ENCODE peak calls at places on chromosomes 13 and 19, in five cellular contexts. K is fibroblast of lung, G is lung, F is AG04450, J is adrenal gland. S is an unnamed sample.

GRCh38 chr13:47904239-47904638 is 96.8 kb downstream of the SUCLA2 start:
- DNase-seq in K (no peak), G (no peak), F (no peak), J (peak; percentile 47), S (no peak)

GRCh38 chr13:80339841-80340642 is 884 bp downstream of the SPRY2 start:
- DNase-seq in K (peak; percentile 54), G (peak; percentile 46), F (no peak), J (peak; percentile 65), S (peak; percentile 59)

GRCh38 chr19:15863272-15863671 is 34.6 kb downstream of the CYP4F2 start:
- DNase-seq in K (no peak), G (no peak), F (no peak), J (no peak), S (peak; percentile 60)

GRCh38 chr13:110323172-110323851 is 16.2 kb downstream of the COL4A2 start:
- DNase-seq in K (peak; percentile 96), G (no peak), F (peak; percentile 81), J (no peak), S (peak; percentile 58)

GRCh38 chr19:35379992-35380391 is 9.1 kb downstream of the GPR42 start:
- DNase-seq in K (no peak), G (no peak), F (no peak), J (no peak), S (no peak)

GRCh38 chr19:45506246-45506990 is 861 bp upstream of the VASP start:
- DNase-seq in K (peak; percentile 91), G (peak; percentile 96), F (peak; percentile 66), J (peak; percentile 97), S (peak; percentile 97)

GRCh38 chr19:29502581-29502850 is 23.3 kb upstream of the VSTM2B start:
- DNase-seq in K (no peak), G (no peak), F (no peak), J (no peak), S (no peak)

GRCh38 chr13:74867460-74867859 is 614.5 kb downstream of the TBC1D4 start:
- DNase-seq in K (peak; percentile 51), G (no peak), F (no peak), J (no peak), S (peak; percentile 84)

GRCh38 chr13:33349996-33350826 is 64.7 kb upstream of the STARD13 start:
- DNase-seq in K (peak; percentile 48), G (peak; percentile 48), F (no peak), J (peak; percentile 73), S (peak; percentile 38)

GRCh38 chr19:48292798-48293197 is 22.9 kb downstream of the ZNF114 start:
- DNase-seq in K (peak; percentile 91), G (no peak), F (no peak), J (no peak), S (peak; percentile 93)

GRCh38 chr19:35357867-35358573 is at the start of gene FFAR3:
- DNase-seq in K (no peak), G (no peak), F (no peak), J (peak; percentile 24), S (no peak)

GRCh38 chr19:640606-641170 is 1.0 kb downstream of the FGF22 start:
- DNase-seq in K (no peak), G (no peak), F (no peak), J (no peak), S (no peak)

GRCh38 chr13:97238432-97238831 is 16.3 kb downstream of the MBNL2 start:
- DNase-seq in K (no peak), G (no peak), F (no peak), J (no peak), S (no peak)

GRCh38 chr19:20367811-20368294 is 197.7 kb downstream of the ZNF737 start:
- DNase-seq in K (no peak), G (no peak), F (no peak), J (no peak), S (peak; percentile 19)

GRCh38 chr19:18135712-18136584 is 17.0 kb upstream of the PIK3R2 start:
- DNase-seq in K (no peak), G (no peak), F (no peak), J (no peak), S (no peak)

GRCh38 chr13:37187110-37187509 is 81.6 kb upstream of the CSNK1A1L start:
- DNase-seq in K (peak; percentile 90), G (no peak), F (no peak), J (no peak), S (peak; percentile 25)

GRCh38 chr13:110593430-110594130 is 21.8 kb upstream of the NAXD start:
- DNase-seq in K (peak; percentile 49), G (no peak), F (no peak), J (peak; percentile 33), S (peak; percentile 70)

GRCh38 chr19:55526216-55527196 is 10.4 kb downstream of the SBK2 start:
- DNase-seq in K (peak; percentile 52), G (peak; percentile 65), F (no peak), J (peak; percentile 40), S (peak; percentile 43)

GRCh38 chr19:7415857-7416371 is 67.2 kb downstream of the ARHGEF18 start:
- DNase-seq in K (no peak), G (no peak), F (no peak), J (no peak), S (no peak)

GRCh38 chr13:47289578-47289977 is 392.7 kb upstream of the HTR2A start:
- DNase-seq in K (peak; percentile 15), G (no peak), F (no peak), J (no peak), S (peak; percentile 66)

GRCh38 chr19:35000338-35000646 is 169 bp downstream of the GRAMD1A start:
- DNase-seq in K (no peak), G (no peak), F (no peak), J (no peak), S (no peak)

GRCh38 chr19:36008336-36008978 is at the start of gene SYNE4:
- DNase-seq in K (no peak), G (peak; percentile 81), F (no peak), J (no peak), S (peak; percentile 41)

GRCh38 chr19:54081032-54081431 is at the start of gene TARM1:
- DNase-seq in K (no peak), G (no peak), F (no peak), J (no peak), S (no peak)

GRCh38 chr13:79671420-79671819 is 190.5 kb downstream of the NDFIP2 start:
- DNase-seq in K (no peak), G (no peak), F (no peak), J (no peak), S (no peak)

GRCh38 chr13:40221131-40221459 is 445.3 kb downstream of the FOXO1 start:
- DNase-seq in K (no peak), G (no peak), F (no peak), J (no peak), S (no peak)

DNA sequence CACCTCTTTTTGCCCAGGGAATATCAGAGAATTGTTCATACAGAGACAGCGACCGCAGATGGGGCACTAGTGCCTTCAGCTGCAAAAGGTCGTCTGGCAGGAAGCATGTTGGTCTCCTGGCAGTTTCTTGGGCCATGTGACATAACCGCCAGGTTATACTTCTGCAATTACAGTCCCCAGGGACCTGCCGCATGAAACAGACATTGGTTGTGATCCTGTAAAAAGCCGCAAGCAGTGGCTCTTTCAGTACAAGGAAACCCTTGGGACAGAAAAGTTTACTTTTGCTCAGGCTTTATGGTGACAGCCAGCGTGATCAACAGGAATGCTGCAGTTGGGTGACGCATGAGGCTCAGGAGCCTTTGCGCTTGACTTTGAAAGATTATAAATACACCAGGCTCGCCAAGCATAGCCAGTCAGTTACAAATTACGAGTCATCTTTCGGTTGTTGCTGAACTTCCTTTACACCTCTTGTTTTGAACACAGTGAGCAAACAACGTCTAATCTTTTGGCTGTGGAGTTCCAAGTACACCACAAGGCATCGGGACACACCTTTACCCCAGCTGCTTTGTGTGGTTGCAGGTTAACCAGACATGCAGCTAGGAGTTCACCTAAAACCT is 50.5 kb upstream of the UBE2L5 start:
- DNase-seq in K (peak; percentile 72), G (no peak), F (no peak), J (no peak), S (peak; percentile 65)
- H3K4me3 ChIP-seq in K (no peak overlapping the region), G (no peak overlapping the region), F (no peak overlapping the region), J (no peak overlapping the region), S (no peak overlapping the region)

DNA sequence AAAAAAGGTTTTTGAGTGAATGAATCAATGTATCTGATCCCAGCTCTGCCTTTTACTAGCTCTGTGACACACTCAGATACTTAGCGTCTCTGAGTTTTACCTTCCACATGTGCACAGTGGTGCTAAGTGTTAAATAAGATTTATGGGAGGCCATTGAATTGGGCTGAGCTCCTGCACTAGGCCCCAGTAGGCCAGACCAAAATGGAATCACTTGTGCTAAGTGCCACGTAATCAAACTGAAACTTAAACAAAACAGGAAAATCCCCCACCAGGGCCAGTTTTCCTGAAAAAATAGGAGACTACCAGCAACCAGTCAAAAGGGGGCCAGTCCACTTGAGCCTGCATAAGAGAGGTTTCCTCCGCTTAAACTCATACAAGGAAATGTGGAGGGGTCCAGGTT is 40.9 kb downstream of the GJA3 start:
- DNase-seq in K (no peak), G (no peak), F (no peak), J (no peak), S (no peak)
- H3K4me3 ChIP-seq in K (peak overlapping the region; percentile 45), G (no peak overlapping the region), F (peak overlapping the region; percentile 36), J (peak overlapping the region; percentile 39), S (no peak overlapping the region)

GRCh38 chr13:60590775-60591174 is 193.8 kb downstream of the TDRD3 start:
- DNase-seq in K (peak; percentile 75), G (no peak), F (no peak), J (no peak), S (no peak)

GRCh38 chr13:60591348-60591747 is 194.3 kb downstream of the TDRD3 start:
- DNase-seq in K (peak; percentile 98), G (no peak), F (no peak), J (no peak), S (peak; percentile 64)
- H3K4me3 ChIP-seq in K (no peak overlapping the region), G (no peak overlapping the region), F (no peak overlapping the region), J (no peak overlapping the region), S (no peak overlapping the region)

DNA sequence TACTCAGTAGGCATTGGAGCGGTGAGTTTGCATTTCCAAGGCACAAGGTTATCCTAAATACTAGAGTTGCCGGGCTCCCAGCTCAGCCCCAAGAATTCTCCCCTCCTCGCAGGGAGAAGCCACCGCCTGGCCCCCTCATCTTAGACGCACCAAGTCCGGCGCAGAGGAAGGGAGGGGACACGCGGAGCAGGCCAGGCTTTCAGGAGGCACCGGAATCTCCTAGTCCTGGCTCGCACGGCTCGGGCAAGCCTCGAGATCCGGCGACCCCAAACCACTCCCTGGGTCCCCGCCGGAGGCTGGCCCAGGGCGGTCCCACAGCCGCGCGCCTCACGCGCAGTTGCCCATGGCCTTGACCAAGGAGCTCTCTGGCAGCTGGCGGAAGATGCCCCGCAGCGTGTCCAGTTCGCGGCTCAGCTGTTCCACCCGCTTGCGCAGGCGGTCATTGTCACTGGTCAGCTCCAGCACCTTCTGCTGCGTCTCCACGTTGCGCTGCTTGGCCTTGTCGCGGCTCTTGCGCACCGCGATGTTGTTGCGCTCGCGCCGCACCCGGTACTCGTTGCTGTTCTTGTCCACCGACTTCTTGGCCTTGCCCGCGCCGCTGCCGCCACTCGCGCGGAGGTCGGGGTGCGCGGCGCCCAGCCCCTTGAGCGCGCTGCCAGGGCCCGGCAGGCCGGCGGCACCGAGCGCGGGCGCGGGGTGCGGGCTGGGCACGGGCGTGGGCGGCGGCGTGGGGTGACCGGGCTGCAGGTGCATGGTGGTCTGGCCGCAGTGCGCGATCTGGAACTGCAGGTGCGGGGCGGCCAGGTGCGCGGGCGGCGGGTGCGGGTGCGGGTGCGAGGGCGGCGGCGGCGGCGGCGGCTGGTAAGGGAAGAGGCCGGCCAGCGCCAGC is 1.1 kb downstream of the CEBPA start:
- DNase-seq in K (no peak), G (peak; percentile 38), F (no peak), J (no peak), S (no peak)
- H3K4me3 ChIP-seq in K (no peak overlapping the region), G (peak overlapping the region; percentile 68), F (no peak overlapping the region), J (peak overlapping the region; percentile 65), S (peak overlapping the region; percentile 68)

S was measured in epithelial cell of esophagus.